ENCODE peak calls at places on chromosomes 5 and 9, in eight cellular contexts. T, W, S, R, G, N, I and K are unnamed samples.

GRCh38 chr9:132885691-132886357 is 7.1 kb downstream of the SPACA9 start:
- DNase-seq in G (no peak), N (no peak), R (no peak), T (peak), S (no peak), W (no peak), I (no peak), K (no peak)

GRCh38 chr5:27241564-27242257 is 203.3 kb upstream of the CDH9 start:
- DNase-seq in N (peak), I (peak), G (no peak), S (no peak), T (no peak), R (peak), W (no peak), K (no peak)

GRCh38 chr9:110880123-110880522 is 158.1 kb downstream of the LPAR1 start:
- DNase-seq in S (no peak), G (no peak), W (no peak), R (peak), T (no peak), N (peak), I (peak), K (no peak)

GRCh38 chr9:137467896-137468295 is 8.8 kb upstream of the NSMF start:
- DNase-seq in N (no peak), G (no peak), R (no peak), T (no peak), S (no peak), I (no peak), W (no peak), K (no peak)

GRCh38 chr5:1106385-1107166 is 5.3 kb downstream of the SLC12A7 start:
- DNase-seq in R (no peak), T (peak), N (no peak), W (no peak), G (no peak), S (no peak), I (no peak), K (no peak)

GRCh38 chr5:108919591-108920326 is 172.1 kb downstream of the FER start:
- DNase-seq in R (peak), W (no peak), I (no peak), T (no peak), G (no peak), S (no peak), N (no peak), K (no peak)

GRCh38 chr5:109922396-109922995 is 232.8 kb downstream of the MAN2A1 start:
- DNase-seq in W (no peak), N (no peak), S (no peak), T (no peak), R (no peak), G (peak), I (no peak), K (no peak)

GRCh38 chr5:5719292-5719691 is 296.8 kb downstream of the ICE1 start:
- DNase-seq in S (no peak), R (no peak), N (no peak), I (no peak), W (no peak), T (no peak), G (no peak), K (no peak)

GRCh38 chr9:127388037-127388855 is 8.7 kb upstream of the SLC2A8 start:
- DNase-seq in R (peak), W (no peak), T (peak), G (peak), I (peak), N (peak), S (peak), K (no peak)

GRCh38 chr5:123785160-123786001 is 273.4 kb downstream of the CSNK1G3 start:
- DNase-seq in I (peak), G (no peak), W (no peak), T (no peak), N (peak), R (peak), S (no peak), K (no peak)

GRCh38 chr9:86563350-86563749 is 209.1 kb upstream of the TUT7 start:
- DNase-seq in G (no peak), N (peak), R (peak), I (peak), W (no peak), S (no peak), T (no peak), K (no peak)

GRCh38 chr5:110900829-110901228 is 162.0 kb downstream of the SLC25A46 start:
- DNase-seq in R (peak), N (peak), W (no peak), S (no peak), G (no peak), I (peak), T (no peak), K (no peak)

GRCh38 chr5:77308154-77308960 is 97.9 kb downstream of the PDE8B start:
- DNase-seq in T (no peak), W (no peak), I (no peak), S (no peak), R (no peak), G (no peak), N (no peak), K (no peak)

GRCh38 chr9:130872912-130873503 is 23.6 kb downstream of the QRFP start:
- DNase-seq in T (peak), S (peak), R (no peak), G (no peak), N (no peak), W (no peak), I (no peak), K (no peak)

GRCh38 chr5:56388229-56389065 is 155.3 kb upstream of the ANKRD55 start:
- DNase-seq in I (no peak), S (no peak), T (peak), N (no peak), G (no peak), R (no peak), W (no peak), K (no peak)

GRCh38 chr9:135478858-135479468 is 619 bp upstream of the PPP1R26 start:
- DNase-seq in W (no peak), N (no peak), T (peak), R (peak), I (no peak), S (peak), G (no peak), K (peak)

GRCh38 chr9:81022177-81022576 is 667.2 kb downstream of the TLE1 start:
- DNase-seq in T (no peak), G (no peak), I (peak), N (no peak), R (no peak), S (no peak), W (no peak), K (no peak)

GRCh38 chr9:136178061-136178772 is 26.7 kb downstream of the LHX3 start:
- DNase-seq in R (no peak), T (no peak), N (no peak), W (no peak), S (no peak), I (no peak), G (no peak), K (no peak)

GRCh38 chr5:173954671-173955605 is 34.0 kb upstream of the C5orf47 start:
- DNase-seq in I (peak), R (no peak), T (no peak), S (no peak), W (no peak), G (no peak), N (peak), K (no peak)

GRCh38 chr9:136645903-136646754 is 16.6 kb upstream of the EGFL7 start:
- DNase-seq in G (no peak), S (no peak), R (peak), T (peak), I (no peak), N (no peak), W (no peak), K (no peak)

GRCh38 chr5:142320427-142320732 is 4.4 kb downstream of the SPRY4 start:
- DNase-seq in S (no peak), W (no peak), R (no peak), N (no peak), G (no peak), T (peak), I (no peak), K (no peak)

GRCh38 chr5:34570721-34571379 is 85.3 kb upstream of the RAI14 start:
- DNase-seq in G (no peak), R (peak), I (peak), S (no peak), N (peak), T (no peak), W (no peak), K (no peak)

GRCh38 chr5:40958811-40959210 is 49.5 kb downstream of the C7 start:
- DNase-seq in G (no peak), N (no peak), S (no peak), T (no peak), I (no peak), R (no peak), W (no peak), K (no peak)

GRCh38 chr5:134430001-134430569 is 18.4 kb upstream of the CDKN2AIPNL start:
- DNase-seq in S (no peak), R (no peak), I (no peak), T (no peak), N (no peak), G (no peak), W (no peak), K (no peak)

GRCh38 chr9:129550199-129550839 is 70.6 kb downstream of the C9orf50 start:
- DNase-seq in I (peak), N (no peak), S (peak), G (no peak), R (peak), T (no peak), W (peak), K (peak)

DNA sequence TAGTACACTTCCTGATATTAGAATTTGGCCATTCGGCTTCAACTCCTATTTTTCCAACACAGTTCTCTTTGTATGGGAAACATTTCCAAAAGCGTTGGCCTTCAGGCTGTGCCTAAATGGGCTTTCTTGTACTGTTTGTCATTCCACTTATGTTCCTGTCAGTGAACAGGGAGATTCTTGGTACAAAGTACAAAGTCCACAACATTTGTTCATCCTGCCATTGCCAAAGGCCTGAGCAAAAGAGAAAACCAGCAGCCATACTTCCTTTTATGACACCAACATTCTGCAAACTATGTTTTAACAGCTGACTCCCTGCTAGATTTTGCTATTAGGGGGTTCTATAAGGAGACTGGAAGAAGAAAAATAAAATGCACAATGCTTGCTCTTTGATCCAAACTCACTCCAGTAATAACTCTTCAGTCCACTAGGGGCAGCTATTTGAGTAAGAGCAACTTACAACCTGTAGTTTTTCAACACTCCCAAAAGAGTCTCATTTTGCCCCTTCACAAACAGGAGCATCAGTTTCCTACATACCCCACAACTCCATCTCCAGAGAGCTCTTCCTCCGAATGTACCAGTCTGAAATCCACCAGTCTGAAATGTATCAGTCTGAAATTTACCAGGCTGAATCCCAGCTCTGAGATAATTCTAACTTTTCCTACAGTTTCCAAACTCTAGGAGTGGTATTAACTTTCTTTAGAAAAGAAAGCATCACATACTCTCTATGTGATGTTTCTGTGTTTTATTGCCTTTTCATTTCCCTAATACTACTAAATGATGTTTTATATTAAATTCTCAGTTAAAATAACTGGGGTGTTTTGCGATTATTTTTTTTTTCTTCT is 693.8 kb downstream of the DNAH5 start:
- DNase-seq in W (no peak), G (no peak), N (no peak), T (peak), I (no peak), S (no peak), R (no peak), K (no peak)
- TF ChIP-seq CTCF in W (no peak), G (no peak), N (no peak), T (no peak), I (peak), S (no peak), R (peak), K (peak)

DNA sequence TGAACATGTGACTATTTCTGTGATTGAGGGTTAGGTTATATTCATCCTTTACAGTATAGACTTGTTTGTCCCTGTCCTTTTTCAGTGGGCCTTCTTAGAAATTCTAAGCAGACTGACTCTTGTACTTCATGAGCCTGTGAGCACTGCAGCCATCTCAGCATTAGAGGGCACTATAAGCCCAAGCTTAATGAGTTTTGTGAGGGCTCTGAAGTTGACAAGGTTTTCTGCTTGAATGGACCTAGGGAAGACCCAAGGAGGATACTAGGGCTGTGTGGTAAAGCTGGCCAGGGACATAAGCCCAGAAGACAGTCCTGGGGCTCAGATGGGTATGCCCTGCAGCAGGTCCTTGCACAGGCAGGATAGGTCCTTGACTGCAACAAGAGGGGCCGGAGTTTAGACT is 126.5 kb downstream of the MRPS30 start:
- DNase-seq in T (no peak), G (no peak), N (no peak), W (no peak), S (no peak), R (no peak), I (no peak), K (no peak)
- TF ChIP-seq CTCF in T (no peak), G (no peak), N (no peak), W (no peak), S (no peak), R (no peak), I (peak), K (peak)

GRCh38 chr9:120867676-120868338 is 9.2 kb downstream of the PHF19 start:
- DNase-seq in R (no peak), I (no peak), N (no peak), G (no peak), S (no peak), T (no peak), W (no peak), K (no peak)

GRCh38 chr9:120869726-120870125 is 7.3 kb downstream of the PHF19 start:
- DNase-seq in T (no peak), G (no peak), R (no peak), S (no peak), I (no peak), N (no peak), W (no peak), K (no peak)

GRCh38 chr9:120869360-120869687 is 7.7 kb downstream of the PHF19 start:
- DNase-seq in T (no peak), W (no peak), I (no peak), G (no peak), N (no peak), R (no peak), S (no peak), K (no peak)

GRCh38 chr9:120868339-120868675 is 8.7 kb downstream of the PHF19 start:
- DNase-seq in N (peak), W (no peak), I (peak), S (no peak), R (peak), G (no peak), T (no peak), K (no peak)

GRCh38 chr9:120868676-120869359 is 8.2 kb downstream of the PHF19 start:
- DNase-seq in W (peak), I (peak), R (peak), T (no peak), N (peak), S (peak), G (peak), K (peak)
- TF ChIP-seq CTCF in W (peak), I (no peak), R (peak), T (no peak), N (peak), S (no peak), G (peak), K (peak)

GRCh38 chr5:147397616-147398015 is 112.3 kb downstream of the DPYSL3 start:
- DNase-seq in G (no peak), R (no peak), W (peak), S (no peak), T (no peak), N (no peak), I (no peak), K (no peak)
- TF ChIP-seq CTCF in G (no peak), R (peak), W (no peak), S (no peak), T (no peak), N (no peak), I (no peak), K (no peak)

GRCh38 chr9:123876750-123877149 is 53.2 kb downstream of the DENND1A start:
- DNase-seq in S (no peak), T (no peak), G (no peak), R (no peak), I (no peak), N (no peak), W (no peak), K (no peak)

GRCh38 chr9:123867034-123867433 is 62.9 kb downstream of the DENND1A start:
- DNase-seq in G (no peak), T (no peak), W (no peak), S (no peak), I (no peak), N (no peak), R (peak), K (no peak)

GRCh38 chr9:123867971-123868370 is 62.0 kb downstream of the DENND1A start:
- DNase-seq in T (no peak), I (no peak), G (no peak), R (no peak), N (no peak), S (no peak), W (no peak), K (no peak)

GRCh38 chr9:123872710-123873109 is 57.2 kb downstream of the DENND1A start:
- DNase-seq in S (no peak), W (no peak), I (no peak), G (no peak), T (no peak), N (no peak), R (no peak), K (no peak)

GRCh38 chr9:123871781-123872180 is 58.1 kb downstream of the DENND1A start:
- DNase-seq in T (no peak), S (no peak), W (no peak), R (no peak), I (no peak), N (no peak), G (no peak), K (no peak)
- TF ChIP-seq CTCF in T (no peak), S (no peak), W (no peak), R (no peak), I (no peak), N (no peak), G (no peak), K (no peak)

GRCh38 chr9:93591706-93592388 is 15.5 kb downstream of the PHF2 start:
- DNase-seq in N (no peak), R (no peak), I (no peak), S (no peak), T (no peak), W (no peak), G (no peak), K (no peak)

GRCh38 chr9:93593144-93593655 is 16.8 kb downstream of the PHF2 start:
- DNase-seq in W (no peak), S (no peak), T (no peak), I (no peak), R (no peak), G (no peak), N (no peak), K (no peak)

GRCh38 chr9:93594041-93594756 is 17.8 kb downstream of the PHF2 start:
- DNase-seq in G (no peak), N (no peak), S (peak), R (no peak), W (no peak), I (no peak), T (no peak), K (no peak)

GRCh38 chr9:93591301-93591700 is 14.9 kb downstream of the PHF2 start:
- DNase-seq in I (no peak), N (no peak), W (no peak), R (no peak), G (no peak), S (no peak), T (no peak), K (no peak)

DNA sequence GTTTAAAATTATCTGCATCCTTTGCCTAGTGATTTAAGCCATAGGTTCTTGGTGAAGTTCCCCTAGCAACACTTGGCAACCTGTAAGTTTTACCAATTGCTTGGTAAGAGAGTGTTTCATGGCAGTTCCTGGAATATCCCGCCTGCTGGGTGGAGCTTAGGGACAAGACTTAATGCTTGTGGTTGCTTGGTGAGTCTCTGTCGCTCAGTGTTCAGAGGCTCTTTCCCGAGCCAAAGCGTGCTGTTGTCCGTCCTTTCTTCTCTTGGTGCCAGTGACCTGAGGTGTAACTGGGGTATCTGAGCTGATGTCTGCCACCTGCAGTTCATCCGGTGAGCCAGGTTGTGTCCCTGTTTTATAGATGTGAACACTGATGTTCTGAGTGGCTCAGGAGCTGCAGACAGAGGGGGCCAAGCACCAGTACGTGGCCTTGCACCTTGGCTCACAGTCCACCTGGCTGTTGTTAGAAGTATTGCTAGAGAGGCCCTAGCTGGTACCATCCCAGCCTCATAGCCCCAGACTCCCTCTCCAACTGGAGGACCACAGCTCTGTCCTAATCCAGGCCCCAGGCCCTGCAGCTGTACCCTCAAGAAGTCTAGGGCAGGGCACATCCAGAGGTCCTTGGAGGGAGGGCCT is 16.1 kb downstream of the PHF2 start:
- DNase-seq in T (peak), G (no peak), S (no peak), I (no peak), N (no peak), R (no peak), W (no peak), K (no peak)
- TF ChIP-seq CTCF in T (peak), G (no peak), S (no peak), I (no peak), N (peak), R (peak), W (no peak), K (peak)

DNA sequence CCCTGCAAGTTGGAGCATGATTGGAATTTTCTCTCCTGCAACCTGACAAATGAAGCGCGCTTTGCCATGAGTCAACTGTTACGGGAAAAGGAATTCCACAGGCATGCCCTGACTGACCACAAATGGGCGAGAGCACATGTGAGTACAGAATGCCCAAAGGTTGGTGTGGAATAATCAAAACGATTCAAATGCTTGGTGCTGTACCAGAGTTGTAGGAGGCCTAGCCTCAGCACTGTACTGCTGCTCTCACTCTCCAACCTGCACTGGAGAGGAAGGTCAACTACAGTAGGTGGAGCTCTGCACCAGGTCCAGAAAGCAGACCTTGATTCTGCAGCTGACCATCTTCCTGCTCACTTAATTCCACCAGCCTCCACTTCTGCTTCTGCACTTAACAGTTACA is 406.9 kb upstream of the ACTBL2 start:
- DNase-seq in T (peak), S (no peak), I (peak), N (peak), W (no peak), R (peak), G (no peak), K (no peak)
- TF ChIP-seq CTCF in T (peak), S (no peak), I (no peak), N (peak), W (no peak), R (peak), G (no peak), K (no peak)